ENCODE peak calls at places on chromosomes 2 and 18, in ten cellular contexts. One of them, this sample, is unnamed.
A peak's percentile ranks its signal among the peaks of the same experiment; 100 is the strongest.

GRCh38 chr2:163191372-163191771 is 352.8 kb upstream of the KCNH7 start:
- DNase-seq in stomach: no peak
- DNase-seq in heart left ventricle: no peak
- DNase-seq in ovary: no peak
- DNase-seq in endothelial cell of umbilical vein: peak; percentile 64
- DNase-seq in sigmoid colon: no peak
- DNase-seq in IMR-90: peak; percentile 50
- DNase-seq in esophagus squamous epithelium: no peak
- DNase-seq in HepG2: peak; percentile 24
- DNase-seq in adrenal gland: peak; percentile 30
- DNase-seq in this sample: no peak

GRCh38 chr18:59802031-59802430 is 97.8 kb upstream of the PMAIP1 start:
- DNase-seq in stomach: no peak
- DNase-seq in heart left ventricle: no peak
- DNase-seq in ovary: no peak
- DNase-seq in endothelial cell of umbilical vein: no peak
- DNase-seq in sigmoid colon: no peak
- DNase-seq in IMR-90: no peak
- DNase-seq in esophagus squamous epithelium: no peak
- DNase-seq in HepG2: no peak
- DNase-seq in adrenal gland: peak; percentile 11
- DNase-seq in this sample: no peak

GRCh38 chr2:179272406-179273192 is 8.0 kb upstream of the SESTD1 start:
- DNase-seq in stomach: no peak
- DNase-seq in heart left ventricle: no peak
- DNase-seq in ovary: no peak
- DNase-seq in endothelial cell of umbilical vein: peak; percentile 75
- DNase-seq in sigmoid colon: no peak
- DNase-seq in IMR-90: peak; percentile 73
- DNase-seq in esophagus squamous epithelium: no peak
- DNase-seq in HepG2: peak; percentile 96
- DNase-seq in adrenal gland: no peak
- DNase-seq in this sample: no peak

GRCh38 chr2:65366595-65367125 is 65.7 kb downstream of the SPRED2 start:
- DNase-seq in stomach: no peak
- DNase-seq in heart left ventricle: peak; percentile 25
- DNase-seq in ovary: no peak
- DNase-seq in endothelial cell of umbilical vein: peak; percentile 97
- DNase-seq in sigmoid colon: no peak
- DNase-seq in IMR-90: peak; percentile 98
- DNase-seq in esophagus squamous epithelium: no peak
- DNase-seq in HepG2: peak; percentile 77
- DNase-seq in adrenal gland: peak; percentile 53
- DNase-seq in this sample: no peak

GRCh38 chr18:45719106-45719505 is 4.9 kb upstream of the SLC14A1 start:
- DNase-seq in stomach: no peak
- DNase-seq in heart left ventricle: no peak
- DNase-seq in ovary: no peak
- DNase-seq in endothelial cell of umbilical vein: no peak
- DNase-seq in sigmoid colon: no peak
- DNase-seq in IMR-90: no peak
- DNase-seq in esophagus squamous epithelium: no peak
- DNase-seq in HepG2: no peak
- DNase-seq in adrenal gland: no peak
- DNase-seq in this sample: no peak

GRCh38 chr2:188028739-188029138 is 262.9 kb upstream of the GULP1 start:
- DNase-seq in stomach: no peak
- DNase-seq in heart left ventricle: no peak
- DNase-seq in ovary: no peak
- DNase-seq in endothelial cell of umbilical vein: no peak
- DNase-seq in sigmoid colon: no peak
- DNase-seq in IMR-90: no peak
- DNase-seq in esophagus squamous epithelium: no peak
- DNase-seq in HepG2: no peak
- DNase-seq in adrenal gland: no peak
- DNase-seq in this sample: no peak

GRCh38 chr2:229296561-229296960 is 25.5 kb upstream of the PID1 start:
- DNase-seq in stomach: no peak
- DNase-seq in heart left ventricle: no peak
- DNase-seq in ovary: no peak
- DNase-seq in endothelial cell of umbilical vein: no peak
- DNase-seq in sigmoid colon: no peak
- DNase-seq in IMR-90: no peak
- DNase-seq in esophagus squamous epithelium: no peak
- DNase-seq in HepG2: no peak
- DNase-seq in adrenal gland: no peak
- DNase-seq in this sample: no peak

GRCh38 chr18:73110307-73110706 is 242.5 kb upstream of the NETO1 start:
- DNase-seq in stomach: no peak
- DNase-seq in heart left ventricle: no peak
- DNase-seq in ovary: no peak
- DNase-seq in endothelial cell of umbilical vein: no peak
- DNase-seq in sigmoid colon: no peak
- DNase-seq in IMR-90: no peak
- DNase-seq in esophagus squamous epithelium: no peak
- DNase-seq in HepG2: no peak
- DNase-seq in adrenal gland: no peak
- DNase-seq in this sample: no peak

GRCh38 chr2:25618676-25619075 is 54.7 kb downstream of the DTNB start:
- DNase-seq in stomach: no peak
- DNase-seq in heart left ventricle: no peak
- DNase-seq in ovary: no peak
- DNase-seq in endothelial cell of umbilical vein: peak; percentile 97
- DNase-seq in sigmoid colon: no peak
- DNase-seq in IMR-90: peak; percentile 78
- DNase-seq in esophagus squamous epithelium: no peak
- DNase-seq in HepG2: peak; percentile 84
- DNase-seq in adrenal gland: no peak
- DNase-seq in this sample: no peak

GRCh38 chr2:23330214-23330613 is 54.8 kb upstream of the KLHL29 start:
- DNase-seq in stomach: no peak
- DNase-seq in heart left ventricle: no peak
- DNase-seq in ovary: no peak
- DNase-seq in endothelial cell of umbilical vein: peak; percentile 21
- DNase-seq in sigmoid colon: no peak
- DNase-seq in IMR-90: peak; percentile 20
- DNase-seq in esophagus squamous epithelium: no peak
- DNase-seq in HepG2: no peak
- DNase-seq in adrenal gland: peak; percentile 6
- DNase-seq in this sample: no peak

GRCh38 chr2:121596221-121597080 is 52.8 kb downstream of the CLASP1 start:
- DNase-seq in stomach: no peak
- DNase-seq in heart left ventricle: peak; percentile 31
- DNase-seq in ovary: no peak
- DNase-seq in endothelial cell of umbilical vein: peak; percentile 81
- DNase-seq in sigmoid colon: no peak
- DNase-seq in IMR-90: peak; percentile 57
- DNase-seq in esophagus squamous epithelium: no peak
- DNase-seq in HepG2: peak; percentile 67
- DNase-seq in adrenal gland: peak; percentile 76
- DNase-seq in this sample: no peak

GRCh38 chr2:20450201-20451108 is 3.6 kb downstream of the RHOB start:
- DNase-seq in stomach: peak; percentile 73
- DNase-seq in heart left ventricle: peak; percentile 70
- DNase-seq in ovary: peak; percentile 87
- DNase-seq in endothelial cell of umbilical vein: peak; percentile 96
- DNase-seq in sigmoid colon: peak; percentile 97
- DNase-seq in IMR-90: peak; percentile 89
- DNase-seq in esophagus squamous epithelium: no peak
- DNase-seq in HepG2: peak; percentile 87
- DNase-seq in adrenal gland: peak; percentile 90
- DNase-seq in this sample: peak; percentile 79

GRCh38 chr18:79925656-79925979 is 25.8 kb downstream of the SLC66A2 start:
- DNase-seq in stomach: peak; percentile 13
- DNase-seq in heart left ventricle: no peak
- DNase-seq in ovary: no peak
- DNase-seq in endothelial cell of umbilical vein: no peak
- DNase-seq in sigmoid colon: peak; percentile 26
- DNase-seq in IMR-90: no peak
- DNase-seq in esophagus squamous epithelium: no peak
- DNase-seq in HepG2: no peak
- DNase-seq in adrenal gland: no peak
- DNase-seq in this sample: no peak

GRCh38 chr2:137467246-137467862 is 496.9 kb upstream of the HNMT start:
- DNase-seq in stomach: no peak
- DNase-seq in heart left ventricle: peak; percentile 8
- DNase-seq in ovary: no peak
- DNase-seq in endothelial cell of umbilical vein: peak; percentile 3
- DNase-seq in sigmoid colon: no peak
- DNase-seq in IMR-90: no peak
- DNase-seq in esophagus squamous epithelium: no peak
- DNase-seq in HepG2: peak; percentile 23
- DNase-seq in adrenal gland: peak; percentile 24
- DNase-seq in this sample: no peak

GRCh38 chr2:100757621-100758394 is 62.1 kb upstream of the NPAS2 start:
- DNase-seq in stomach: no peak
- DNase-seq in heart left ventricle: no peak
- DNase-seq in ovary: no peak
- DNase-seq in endothelial cell of umbilical vein: peak; percentile 68
- DNase-seq in sigmoid colon: peak; percentile 82
- DNase-seq in IMR-90: peak; percentile 98
- DNase-seq in esophagus squamous epithelium: no peak
- DNase-seq in HepG2: peak; percentile 66
- DNase-seq in adrenal gland: peak; percentile 40
- DNase-seq in this sample: no peak

GRCh38 chr2:216118474-216118873 is 9.3 kb downstream of the XRCC5 start:
- DNase-seq in stomach: no peak
- DNase-seq in heart left ventricle: no peak
- DNase-seq in ovary: no peak
- DNase-seq in endothelial cell of umbilical vein: no peak
- DNase-seq in sigmoid colon: no peak
- DNase-seq in IMR-90: peak; percentile 61
- DNase-seq in esophagus squamous epithelium: no peak
- DNase-seq in HepG2: no peak
- DNase-seq in adrenal gland: no peak
- DNase-seq in this sample: no peak

DNA sequence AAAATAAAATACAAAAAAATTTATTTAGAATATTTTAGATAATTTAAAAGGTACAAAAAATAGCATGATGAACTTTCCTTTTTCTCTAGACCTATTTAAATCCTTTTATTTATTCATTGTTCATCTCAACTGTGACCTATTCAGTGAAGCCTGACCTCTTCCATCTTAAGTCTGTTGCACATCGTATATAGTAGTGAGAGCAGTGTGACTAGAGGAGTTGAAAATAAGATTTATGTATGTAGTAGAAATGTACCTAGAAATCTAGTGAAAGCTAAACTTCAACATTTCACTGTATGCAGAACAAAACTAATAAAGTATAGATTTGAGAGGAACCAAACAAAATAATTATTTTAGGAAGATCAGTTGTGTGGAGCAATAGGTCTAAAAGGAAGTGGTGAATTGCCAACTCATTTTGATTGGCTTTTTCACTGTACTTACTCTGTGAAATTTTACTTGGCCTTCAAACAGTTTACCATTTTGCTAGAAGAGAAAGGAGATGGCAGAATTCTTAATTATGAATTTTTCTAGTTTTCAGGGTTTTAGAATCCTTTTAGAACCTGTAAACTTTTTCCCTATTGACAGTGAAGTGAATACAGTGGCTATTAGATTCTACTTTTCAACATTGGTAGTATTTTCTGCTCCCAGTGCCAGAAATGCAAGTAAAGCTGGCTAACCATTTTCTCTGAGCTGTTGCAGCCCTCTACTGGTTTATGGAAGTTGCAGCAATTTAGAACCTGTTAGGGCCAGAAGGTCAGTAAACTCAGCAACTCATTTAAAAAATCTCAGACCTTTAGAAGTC is 11.1 kb downstream of the ANKRD12 start:
- DNase-seq in stomach: no peak
- DNase-seq in heart left ventricle: peak; percentile 33
- DNase-seq in ovary: no peak
- DNase-seq in endothelial cell of umbilical vein: peak; percentile 79
- DNase-seq in sigmoid colon: no peak
- DNase-seq in IMR-90: peak; percentile 81
- DNase-seq in esophagus squamous epithelium: no peak
- DNase-seq in HepG2: peak; percentile 72
- DNase-seq in adrenal gland: peak; percentile 56
- DNase-seq in this sample: no peak
- H3K27ac ChIP-seq in stomach: peak overlapping the region; percentile 7
- H3K27ac ChIP-seq in heart left ventricle: no peak overlapping the region
- H3K27ac ChIP-seq in ovary: no peak overlapping the region
- H3K27ac ChIP-seq in endothelial cell of umbilical vein: no peak overlapping the region
- H3K27ac ChIP-seq in sigmoid colon: peak overlapping the region; percentile 44
- H3K27ac ChIP-seq in IMR-90: no peak overlapping the region
- H3K27ac ChIP-seq in esophagus squamous epithelium: peak overlapping the region; percentile 62
- H3K27ac ChIP-seq in HepG2: peak overlapping the region; percentile 7
- H3K27ac ChIP-seq in adrenal gland: no peak overlapping the region
- H3K27ac ChIP-seq in this sample: peak overlapping the region; percentile 12

GRCh38 chr18:3447895-3448844 is 1.8 kb upstream of the TGIF1 start:
- DNase-seq in stomach: peak; percentile 94
- DNase-seq in heart left ventricle: peak; percentile 96
- DNase-seq in ovary: peak; percentile 94
- DNase-seq in endothelial cell of umbilical vein: peak; percentile 99
- DNase-seq in sigmoid colon: peak; percentile 98
- DNase-seq in IMR-90: peak; percentile 96
- DNase-seq in esophagus squamous epithelium: peak; percentile 49
- DNase-seq in HepG2: peak; percentile 93
- DNase-seq in adrenal gland: peak; percentile 96
- DNase-seq in this sample: peak; percentile 97
- TF ChIP-seq POLR2A in stomach: peak; percentile 86
- TF ChIP-seq POLR2A in heart left ventricle: no peak
- TF ChIP-seq POLR2A in ovary: peak; percentile 77
- TF ChIP-seq POLR2A in endothelial cell of umbilical vein: peak; percentile 80
- TF ChIP-seq POLR2A in sigmoid colon: peak; percentile 80
- TF ChIP-seq POLR2A in IMR-90: peak; percentile 95
- TF ChIP-seq POLR2A in esophagus squamous epithelium: peak; percentile 95
- TF ChIP-seq POLR2A in HepG2: peak; percentile 84
- TF ChIP-seq POLR2A in adrenal gland: peak; percentile 99
- TF ChIP-seq POLR2A in this sample: peak; percentile 97

GRCh38 chr18:22494771-22495170 is 77.1 kb upstream of the CTAGE1 start:
- DNase-seq in stomach: no peak
- DNase-seq in heart left ventricle: no peak
- DNase-seq in ovary: no peak
- DNase-seq in endothelial cell of umbilical vein: peak; percentile 70
- DNase-seq in sigmoid colon: no peak
- DNase-seq in IMR-90: peak; percentile 64
- DNase-seq in esophagus squamous epithelium: no peak
- DNase-seq in HepG2: no peak
- DNase-seq in adrenal gland: no peak
- DNase-seq in this sample: no peak
- H3K27ac ChIP-seq in stomach: no peak overlapping the region
- H3K27ac ChIP-seq in heart left ventricle: peak overlapping the region; percentile 48
- H3K27ac ChIP-seq in ovary: no peak overlapping the region
- H3K27ac ChIP-seq in endothelial cell of umbilical vein: peak overlapping the region; percentile 23
- H3K27ac ChIP-seq in sigmoid colon: peak overlapping the region; percentile 64
- H3K27ac ChIP-seq in IMR-90: no peak overlapping the region
- H3K27ac ChIP-seq in esophagus squamous epithelium: no peak overlapping the region
- H3K27ac ChIP-seq in HepG2: no peak overlapping the region
- H3K27ac ChIP-seq in adrenal gland: no peak overlapping the region
- H3K27ac ChIP-seq in this sample: no peak overlapping the region

GRCh38 chr2:219294356-219295351 is 14.5 kb downstream of the PTPRN start:
- DNase-seq in stomach: peak; percentile 92
- DNase-seq in heart left ventricle: peak; percentile 88
- DNase-seq in ovary: peak; percentile 93
- DNase-seq in endothelial cell of umbilical vein: peak; percentile 87
- DNase-seq in sigmoid colon: peak; percentile 91
- DNase-seq in IMR-90: peak; percentile 70
- DNase-seq in esophagus squamous epithelium: peak; percentile 52
- DNase-seq in HepG2: peak; percentile 80
- DNase-seq in adrenal gland: peak; percentile 87
- DNase-seq in this sample: peak; percentile 92
- TF ChIP-seq POLR2A in stomach: no peak
- TF ChIP-seq POLR2A in heart left ventricle: no peak
- TF ChIP-seq POLR2A in ovary: peak; percentile 61
- TF ChIP-seq POLR2A in endothelial cell of umbilical vein: peak; percentile 64
- TF ChIP-seq POLR2A in sigmoid colon: no peak
- TF ChIP-seq POLR2A in IMR-90: no peak
- TF ChIP-seq POLR2A in esophagus squamous epithelium: peak; percentile 34
- TF ChIP-seq POLR2A in HepG2: peak; percentile 70
- TF ChIP-seq POLR2A in adrenal gland: peak; percentile 43
- TF ChIP-seq POLR2A in this sample: peak; percentile 49

This sample was measured in right lobe of liver.